ENCODE peak calls at places on chromosomes 11 and 22, in nine cellular contexts. R is SK-N-SH, W is GM12878, E is ovary, K is esophagus muscularis mucosa, P is tibial nerve, M is suprapubic skin, D is A549, X is stomach. S is an unnamed sample. For H3K9me3, the result is how much of the 10 kb centered on the place peaks cover.

GRCh38 chr11:86047275-86047991 is 21.5 kb downstream of the PICALM start:
- DNase-seq in R (no peak), W (no peak), E (no peak), K (no peak), P (no peak), M (no peak), D (no peak), X (no peak), S (no peak)

GRCh38 chr11:445765-446588 is 4.1 kb upstream of the PTDSS2 start:
- DNase-seq in R (no peak), W (no peak), E (no peak), K (no peak), P (no peak), M (no peak), D (no peak), X (no peak), S (peak)

GRCh38 chr11:112364962-112365481 is 104.4 kb upstream of the PLET1 start:
- DNase-seq in R (peak), W (no peak), E (peak), K (no peak), P (no peak), M (no peak), D (no peak), X (no peak), S (peak)

GRCh38 chr22:35582861-35583670 is 34.1 kb downstream of the MB start:
- DNase-seq in R (peak), W (peak), E (peak), K (no peak), P (peak), M (no peak), D (peak), X (peak), S (peak)

GRCh38 chr22:24141586-24141985 is 39.7 kb upstream of the SUSD2 start:
- DNase-seq in R (no peak), W (no peak), E (no peak), K (no peak), P (no peak), M (no peak), D (no peak), X (no peak), S (peak)

GRCh38 chr11:86869966-86870570 is 69.7 kb downstream of the PRSS23 start:
- DNase-seq in R (peak), W (no peak), E (peak), K (no peak), P (peak), M (no peak), D (peak), X (peak), S (peak)

GRCh38 chr11:80846442-80846841 is 1405.6 kb upstream of the TENM4 start:
- DNase-seq in R (no peak), W (no peak), E (no peak), K (no peak), P (no peak), M (no peak), D (no peak), X (no peak), S (no peak)

GRCh38 chr11:61551630-61552029 is 29.2 kb downstream of the SYT7 start:
- DNase-seq in R (peak), W (no peak), E (no peak), K (no peak), P (no peak), M (no peak), D (peak), X (peak), S (no peak)

GRCh38 chr11:120135838-120136237 is 2.1 kb downstream of the TRIM29 start:
- DNase-seq in R (peak), W (no peak), E (no peak), K (no peak), P (no peak), M (no peak), D (no peak), X (peak), S (no peak)

GRCh38 chr22:39593061-39593930 is 22.7 kb downstream of the CACNA1I start:
- DNase-seq in R (no peak), W (no peak), E (peak), K (no peak), P (no peak), M (no peak), D (no peak), X (no peak), S (no peak)

GRCh38 chr11:134223066-134223465 is 701 bp downstream of the NCAPD3 start:
- DNase-seq in R (no peak), W (no peak), E (no peak), K (no peak), P (no peak), M (no peak), D (no peak), X (no peak), S (no peak)

GRCh38 chr22:29912605-29913398 is 29.8 kb downstream of the MTMR3 start:
- DNase-seq in R (no peak), W (no peak), E (no peak), K (no peak), P (no peak), M (no peak), D (no peak), X (no peak), S (no peak)

GRCh38 chr11:8180469-8180868 is 11.6 kb upstream of the RIC3 start:
- DNase-seq in R (no peak), W (no peak), E (no peak), K (peak), P (no peak), M (no peak), D (no peak), X (no peak), S (no peak)

GRCh38 chr11:116533186-116533825 is 239.5 kb downstream of the BUD13 start:
- DNase-seq in R (peak), W (no peak), E (no peak), K (no peak), P (no peak), M (peak), D (no peak), X (peak), S (no peak)

GRCh38 chr11:87405843-87406242 is 368.1 kb downstream of the TMEM135 start:
- DNase-seq in R (no peak), W (no peak), E (no peak), K (no peak), P (no peak), M (no peak), D (no peak), X (no peak), S (no peak)

GRCh38 chr22:29032584-29032983 is 29.0 kb downstream of the C22orf31 start:
- DNase-seq in R (no peak), W (no peak), E (no peak), K (no peak), P (no peak), M (no peak), D (no peak), X (peak), S (no peak)

GRCh38 chr11:71448257-71449161 is at the start of gene DHCR7:
- DNase-seq in R (peak), W (peak), E (peak), K (peak), P (peak), M (peak), D (peak), X (peak), S (peak)
- TF ChIP-seq EP300 in R (peak), W (no peak), E (no peak), K (no peak), P (peak), M (no peak), D (no peak), X (no peak), S (no peak)

DNA sequence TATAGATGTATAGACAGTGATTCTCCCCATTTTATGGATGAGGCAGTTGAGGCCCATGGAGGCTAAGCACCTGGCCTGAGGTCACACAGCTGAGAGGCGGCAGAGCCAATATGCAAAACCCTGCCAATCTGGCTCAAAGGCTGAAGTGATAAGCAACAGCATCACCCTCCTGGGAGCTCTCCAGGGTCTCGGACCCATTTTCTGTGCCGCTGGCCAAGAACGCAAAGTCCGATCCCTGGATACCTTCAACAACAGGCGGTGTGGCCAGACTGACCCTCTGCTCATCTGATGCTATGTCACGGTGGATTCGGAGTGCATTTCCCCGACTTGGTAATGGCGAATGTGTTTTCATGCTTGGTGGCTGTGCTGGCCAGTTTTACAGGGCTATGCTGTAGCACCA is 595.0 kb downstream of the TBC1D22A start:
- DNase-seq in R (no peak), W (no peak), E (no peak), K (no peak), P (no peak), M (peak), D (no peak), X (no peak), S (no peak)
- H3K9me3 ChIP-seq in R (under half), W (under half), E (under half), K (under half), P (under half), M (under half), D (under half), X (under half), S (under half)

GRCh38 chr22:20201837-20202392 is 51.1 kb upstream of the CCDC188 start:
- DNase-seq in R (no peak), W (no peak), E (no peak), K (no peak), P (no peak), M (no peak), D (no peak), X (no peak), S (no peak)

GRCh38 chr22:20204821-20205220 is 54.0 kb upstream of the CCDC188 start:
- DNase-seq in R (no peak), W (no peak), E (no peak), K (no peak), P (no peak), M (no peak), D (no peak), X (no peak), S (no peak)

GRCh38 chr22:20205464-20205963 is 54.7 kb upstream of the CCDC188 start:
- DNase-seq in R (no peak), W (no peak), E (no peak), K (no peak), P (no peak), M (no peak), D (no peak), X (no peak), S (no peak)

GRCh38 chr22:20204281-20204680 is 53.4 kb upstream of the CCDC188 start:
- DNase-seq in R (no peak), W (no peak), E (no peak), K (no peak), P (no peak), M (no peak), D (no peak), X (no peak), S (no peak)

DNA sequence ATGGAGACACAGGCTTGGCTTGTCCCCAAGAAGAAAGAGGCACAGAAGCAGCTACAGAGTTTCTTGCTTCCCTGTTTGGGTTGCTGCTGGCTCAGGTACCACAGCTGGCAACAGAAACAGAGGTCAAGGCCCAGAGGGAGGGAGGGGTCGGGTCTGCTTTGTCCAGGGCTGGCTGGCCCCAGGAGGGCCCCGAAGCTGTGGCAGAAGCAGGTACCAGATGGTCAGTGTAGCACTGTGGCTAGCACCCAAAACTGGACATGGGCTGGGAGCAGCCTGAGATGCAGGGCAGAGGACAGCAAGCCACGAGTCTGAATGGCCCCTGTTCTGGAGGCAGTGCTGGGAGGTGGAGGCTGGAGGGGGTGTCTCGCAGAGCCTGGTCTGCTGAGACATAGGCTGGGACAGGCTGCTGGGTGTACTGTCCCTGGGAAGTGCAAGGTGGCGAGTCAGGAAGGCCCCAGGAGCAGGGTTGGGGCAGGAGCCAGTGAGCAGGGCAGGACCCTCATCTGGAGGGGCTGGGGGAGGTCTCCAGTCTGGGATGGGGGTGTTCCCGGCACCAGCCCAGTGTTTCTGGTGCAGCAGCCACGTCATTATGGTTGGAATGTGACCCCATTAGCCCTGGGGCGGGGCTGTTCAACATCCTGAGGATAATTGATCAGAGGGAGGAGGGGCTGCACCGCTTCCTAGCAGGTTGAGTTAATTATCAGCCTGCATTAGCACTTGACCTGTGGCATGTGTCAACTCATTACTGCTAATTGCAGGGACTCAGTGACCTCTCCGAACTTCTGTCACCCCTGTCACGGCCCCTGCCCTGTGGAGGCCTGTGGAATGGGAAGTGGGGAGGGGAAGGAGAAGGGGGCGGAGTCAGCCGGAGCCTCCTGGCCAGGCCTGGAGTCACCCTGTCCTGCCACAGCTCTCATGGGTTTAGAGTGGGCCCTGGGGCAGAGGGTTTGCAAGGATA is 52.6 kb upstream of the CCDC188 start:
- DNase-seq in R (peak), W (no peak), E (no peak), K (no peak), P (no peak), M (no peak), D (no peak), X (peak), S (no peak)
- H3K27ac ChIP-seq in R (no peak), W (no peak), E (no peak), K (peak), P (no peak), M (no peak), D (peak), X (peak), S (no peak)

DNA sequence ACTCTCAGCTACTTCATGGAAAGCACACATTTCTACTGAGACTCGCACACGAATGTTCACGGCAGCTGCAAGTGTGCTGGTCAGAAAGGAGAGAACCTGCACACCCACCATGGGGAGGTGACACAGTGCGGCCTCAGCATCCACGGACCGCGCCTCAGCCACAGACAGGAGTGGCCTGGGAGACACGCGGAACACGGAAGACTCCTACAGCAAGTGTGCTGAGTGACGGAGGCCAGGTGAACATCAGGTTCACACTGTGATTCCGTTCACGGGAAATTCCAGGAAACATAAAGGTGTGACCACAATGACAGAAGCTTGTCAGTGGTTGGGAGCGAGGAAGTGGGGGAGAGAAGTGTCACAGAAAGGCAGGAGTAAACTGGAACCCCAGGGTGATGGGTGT is 13.3 kb upstream of the MOB2 start:
- DNase-seq in R (no peak), W (no peak), E (no peak), K (no peak), P (no peak), M (no peak), D (no peak), X (no peak), S (no peak)
- TF ChIP-seq EP300 in R (no peak), W (no peak), E (no peak), K (no peak), P (no peak), M (no peak), D (no peak), X (no peak), S (no peak)

GRCh38 chr22:47884775-47885174 is 1122.3 kb downstream of the TBC1D22A start:
- DNase-seq in R (no peak), W (no peak), E (no peak), K (no peak), P (no peak), M (no peak), D (no peak), X (no peak), S (no peak)
- H3K9me3 ChIP-seq in R (under half), W (under half), E (under half), K (under half), P (under half), M (under half), D (under half), X (under half), S (under half)

GRCh38 chr22:33896154-33896800 is 24.0 kb downstream of the LARGE1 start:
- DNase-seq in R (no peak), W (no peak), E (no peak), K (no peak), P (no peak), M (no peak), D (no peak), X (no peak), S (no peak)

GRCh38 chr22:33894036-33894435 is 26.2 kb downstream of the LARGE1 start:
- DNase-seq in R (no peak), W (no peak), E (no peak), K (no peak), P (no peak), M (no peak), D (no peak), X (no peak), S (no peak)

GRCh38 chr22:33894515-33894914 is 25.8 kb downstream of the LARGE1 start:
- DNase-seq in R (no peak), W (no peak), E (no peak), K (no peak), P (no peak), M (no peak), D (no peak), X (no peak), S (no peak)

GRCh38 chr22:33896801-33897620 is 23.3 kb downstream of the LARGE1 start:
- DNase-seq in R (peak), W (no peak), E (no peak), K (no peak), P (no peak), M (no peak), D (no peak), X (no peak), S (no peak)

GRCh38 chr22:33895444-33895843 is 24.8 kb downstream of the LARGE1 start:
- DNase-seq in R (no peak), W (no peak), E (no peak), K (no peak), P (no peak), M (no peak), D (no peak), X (no peak), S (no peak)
- H3K27ac ChIP-seq in R (no peak), W (peak), E (no peak), K (no peak), P (no peak), M (no peak), D (no peak), X (no peak), S (no peak)

GRCh38 chr11:74559110-74559933 is 33.1 kb upstream of the POLD3 start:
- DNase-seq in R (no peak), W (no peak), E (no peak), K (no peak), P (no peak), M (no peak), D (no peak), X (no peak), S (no peak)

GRCh38 chr11:74557526-74557925 is 34.9 kb upstream of the POLD3 start:
- DNase-seq in R (no peak), W (no peak), E (no peak), K (no peak), P (no peak), M (no peak), D (no peak), X (no peak), S (no peak)

GRCh38 chr11:74559934-74560309 is 32.5 kb upstream of the POLD3 start:
- DNase-seq in R (no peak), W (no peak), E (no peak), K (no peak), P (no peak), M (no peak), D (peak), X (no peak), S (no peak)
- TF ChIP-seq EP300 in R (no peak), W (no peak), E (no peak), K (no peak), P (no peak), M (no peak), D (no peak), X (no peak), S (no peak)

GRCh38 chr22:30970356-30970746 is 1.3 kb downstream of the TUG1 start:
- DNase-seq in R (no peak), W (no peak), E (no peak), K (no peak), P (no peak), M (no peak), D (no peak), X (no peak), S (no peak)
- H3K9me3 ChIP-seq in R (under half), W (under half), E (under half), K (under half), P (half or more), M (under half), D (half or more), X (under half), S (under half)

GRCh38 chr11:65436412-65437032 is 13.9 kb downstream of the NEAT1 start:
- DNase-seq in R (no peak), W (no peak), E (no peak), K (peak), P (no peak), M (no peak), D (no peak), X (peak), S (peak)
- H3K27ac ChIP-seq in R (peak), W (no peak), E (no peak), K (peak), P (peak), M (peak), D (peak), X (peak), S (peak)